ENCODE peak calls at places on chromosomes 3 and 15, in five cellular contexts. D, F, W, N and T are unnamed samples.

GRCh38 chr3:136070953-136071949 is 105.7 kb downstream of the PPP2R3A start:
- DNase-seq in D (no peak), F (no peak), W (peak; percentile 36), N (peak; percentile 25), T (no peak)

GRCh38 chr3:23546186-23546585 is 259.6 kb upstream of the UBE2E1 start:
- DNase-seq in D (no peak), F (no peak), W (no peak), N (no peak), T (no peak)

GRCh38 chr3:111848246-111848645 is 10.8 kb upstream of the PHLDB2 start:
- DNase-seq in D (no peak), F (no peak), W (no peak), N (no peak), T (no peak)

GRCh38 chr15:99157456-99157855 is 52.6 kb downstream of the SYNM start:
- DNase-seq in D (no peak), F (no peak), W (peak; percentile 25), N (no peak), T (no peak)

GRCh38 chr15:83248151-83248851 is 36.2 kb downstream of the BNC1 start:
- DNase-seq in D (no peak), F (peak; percentile 21), W (peak; percentile 66), N (peak; percentile 69), T (no peak)

GRCh38 chr3:173396191-173397041 is 1.1 kb upstream of the NLGN1 start:
- DNase-seq in D (no peak), F (no peak), W (peak; percentile 2), N (no peak), T (no peak)

GRCh38 chr3:172142074-172143059 is 103.0 kb downstream of the FNDC3B start:
- DNase-seq in D (no peak), F (no peak), W (peak; percentile 96), N (peak; percentile 20), T (no peak)

GRCh38 chr3:88991496-88991895 is 115.9 kb upstream of the EPHA3 start:
- DNase-seq in D (no peak), F (no peak), W (peak; percentile 22), N (peak; percentile 29), T (no peak)

GRCh38 chr15:86799226-86799625 is 719.6 kb downstream of the AGBL1 start:
- DNase-seq in D (no peak), F (no peak), W (no peak), N (no peak), T (no peak)

GRCh38 chr15:62561572-62561970 is 396.5 kb upstream of the C2CD4B start:
- DNase-seq in D (no peak), F (no peak), W (no peak), N (no peak), T (no peak)

GRCh38 chr3:122938756-122939425 is 88.7 kb downstream of the SEMA5B start:
- DNase-seq in D (no peak), F (no peak), W (no peak), N (no peak), T (no peak)

GRCh38 chr3:53948174-53948573 is 56.5 kb upstream of the SELENOK start:
- DNase-seq in D (no peak), F (no peak), W (no peak), N (no peak), T (no peak)